ENCODE peak calls at places on chromosomes 13 and 19, in nine cellular contexts. R is pancreas, U is choroid plexus epithelial cell, K is body of pancreas, I is thoracic aorta, E is HFF-Myc, Q is endothelial cell of umbilical vein, P is neural crest cell, L is uterus. C is an unnamed sample.

GRCh38 chr13:99886706-99887105 is 84.9 kb downstream of the ZIC5 start:
- DNase-seq in R (no peak), U (no peak), K (no peak), I (no peak), E (no peak), Q (no peak), P (no peak), L (no peak), C (no peak)

GRCh38 chr13:20843177-20843576 is 59.4 kb downstream of the XPO4 start:
- DNase-seq in R (no peak), U (peak), K (no peak), I (no peak), E (no peak), Q (peak), P (no peak), L (no peak), C (no peak)

GRCh38 chr19:55550321-55550650 is 4.9 kb upstream of the SBK3 start:
- DNase-seq in R (no peak), U (peak), K (no peak), I (no peak), E (no peak), Q (no peak), P (no peak), L (no peak), C (peak)

GRCh38 chr13:75666646-75667351 is 30.7 kb downstream of the LMO7 start:
- DNase-seq in R (no peak), U (peak), K (no peak), I (no peak), E (no peak), Q (no peak), P (no peak), L (no peak), C (peak)

GRCh38 chr19:2123682-2124387 is 27.1 kb downstream of the IZUMO4 start:
- DNase-seq in R (peak), U (peak), K (no peak), I (no peak), E (no peak), Q (no peak), P (peak), L (no peak), C (no peak)

GRCh38 chr19:47719047-47719885 is 6.0 kb downstream of the EHD2 start:
- DNase-seq in R (peak), U (peak), K (peak), I (peak), E (peak), Q (peak), P (no peak), L (peak), C (peak)

GRCh38 chr19:3270908-3271307 is 46.4 kb downstream of the CELF5 start:
- DNase-seq in R (no peak), U (peak), K (no peak), I (no peak), E (peak), Q (no peak), P (peak), L (no peak), C (peak)

GRCh38 chr19:32566246-32566830 is 14.7 kb upstream of the PDCD5 start:
- DNase-seq in R (no peak), U (peak), K (no peak), I (no peak), E (no peak), Q (no peak), P (no peak), L (no peak), C (peak)

GRCh38 chr13:45194081-45194939 is 6.5 kb downstream of the KCTD4 start:
- DNase-seq in R (no peak), U (peak), K (peak), I (no peak), E (no peak), Q (no peak), P (no peak), L (no peak), C (no peak)

DNA sequence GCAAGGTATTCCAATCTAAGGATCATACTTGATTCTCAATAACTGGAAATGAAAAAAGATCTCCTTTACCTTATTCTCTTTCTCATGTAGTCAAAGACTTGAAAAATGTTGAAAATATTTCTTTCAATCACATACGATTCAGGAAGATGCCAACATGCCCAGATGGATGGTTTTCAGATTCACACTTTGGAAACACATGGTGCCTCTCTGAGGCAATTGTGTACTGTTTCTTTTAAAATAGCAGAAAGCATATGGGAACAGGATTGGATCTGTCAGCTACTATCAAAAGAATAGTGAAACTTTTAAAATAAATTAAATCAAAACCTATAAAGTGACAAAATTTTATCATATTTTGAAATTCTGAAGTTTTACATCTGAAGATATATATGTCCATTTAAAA is 222.4 kb downstream of the SPRY2 start:
- DNase-seq in R (no peak), U (no peak), K (no peak), I (no peak), E (no peak), Q (no peak), P (no peak), L (no peak), C (no peak)
- TF ChIP-seq CTCF in R (no peak), U (no peak), K (no peak), I (no peak), E (no peak), Q (no peak), P (no peak), L (no peak), C (no peak)

GRCh38 chr13:110129539-110130186 is 177.3 kb downstream of the COL4A1 start:
- DNase-seq in R (no peak), U (no peak), K (no peak), I (no peak), E (no peak), Q (no peak), P (no peak), L (no peak), C (no peak)
- TF ChIP-seq CTCF in R (no peak), U (no peak), K (no peak), I (no peak), E (no peak), Q (no peak), P (no peak), L (no peak), C (no peak)

DNA sequence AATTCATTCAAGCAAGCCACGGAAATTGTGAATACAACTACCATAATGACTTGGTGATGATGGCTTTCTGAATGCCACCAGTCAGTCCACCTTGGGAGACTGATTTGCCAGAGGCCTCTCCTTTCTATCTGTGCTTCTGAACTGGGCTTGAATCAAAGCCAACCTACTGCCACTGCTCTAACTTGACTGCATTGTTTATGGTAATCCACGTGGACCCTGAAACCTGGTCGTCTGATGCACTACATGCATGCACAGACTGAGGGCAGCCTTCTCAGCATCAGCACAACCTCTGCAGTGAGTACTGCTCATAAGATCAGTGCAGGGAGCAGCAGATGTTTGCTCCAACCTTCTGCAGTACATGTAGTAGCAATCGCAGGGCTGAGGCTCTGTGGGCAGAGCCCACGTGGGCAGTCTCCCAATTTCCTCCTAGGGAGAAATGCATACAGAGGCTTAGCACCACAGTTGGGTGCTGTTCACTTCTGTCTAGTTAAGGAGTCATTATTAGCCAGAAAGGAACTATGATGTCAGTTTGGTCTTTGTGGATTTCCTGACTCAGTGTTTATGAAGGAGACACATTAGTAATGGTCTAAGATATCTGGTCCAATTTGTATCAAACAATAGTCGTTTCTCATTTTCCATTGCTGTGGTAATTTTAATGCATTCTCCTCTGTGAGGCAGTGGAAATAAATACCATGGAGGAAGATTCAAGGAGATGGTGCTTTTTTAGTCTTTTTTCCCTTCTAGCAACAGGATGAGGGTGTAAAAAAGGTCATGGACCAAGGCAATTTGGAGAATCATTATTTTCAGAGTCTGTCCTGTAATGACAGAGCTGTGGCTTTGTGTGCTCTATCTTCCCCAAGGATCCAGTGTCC is 82.5 kb downstream of the AKAP11 start:
- DNase-seq in R (no peak), U (peak), K (no peak), I (no peak), E (no peak), Q (peak), P (no peak), L (no peak), C (peak)
- TF ChIP-seq CTCF in R (no peak), U (peak), K (no peak), I (no peak), E (no peak), Q (no peak), P (no peak), L (no peak), C (no peak)

GRCh38 chr19:16628183-16628983 is at the start of gene MED26:
- DNase-seq in R (peak), U (peak), K (peak), I (peak), E (peak), Q (peak), P (peak), L (peak), C (peak)
- TF ChIP-seq CTCF in R (no peak), U (no peak), K (no peak), I (no peak), E (no peak), Q (peak), P (no peak), L (peak), C (peak)

DNA sequence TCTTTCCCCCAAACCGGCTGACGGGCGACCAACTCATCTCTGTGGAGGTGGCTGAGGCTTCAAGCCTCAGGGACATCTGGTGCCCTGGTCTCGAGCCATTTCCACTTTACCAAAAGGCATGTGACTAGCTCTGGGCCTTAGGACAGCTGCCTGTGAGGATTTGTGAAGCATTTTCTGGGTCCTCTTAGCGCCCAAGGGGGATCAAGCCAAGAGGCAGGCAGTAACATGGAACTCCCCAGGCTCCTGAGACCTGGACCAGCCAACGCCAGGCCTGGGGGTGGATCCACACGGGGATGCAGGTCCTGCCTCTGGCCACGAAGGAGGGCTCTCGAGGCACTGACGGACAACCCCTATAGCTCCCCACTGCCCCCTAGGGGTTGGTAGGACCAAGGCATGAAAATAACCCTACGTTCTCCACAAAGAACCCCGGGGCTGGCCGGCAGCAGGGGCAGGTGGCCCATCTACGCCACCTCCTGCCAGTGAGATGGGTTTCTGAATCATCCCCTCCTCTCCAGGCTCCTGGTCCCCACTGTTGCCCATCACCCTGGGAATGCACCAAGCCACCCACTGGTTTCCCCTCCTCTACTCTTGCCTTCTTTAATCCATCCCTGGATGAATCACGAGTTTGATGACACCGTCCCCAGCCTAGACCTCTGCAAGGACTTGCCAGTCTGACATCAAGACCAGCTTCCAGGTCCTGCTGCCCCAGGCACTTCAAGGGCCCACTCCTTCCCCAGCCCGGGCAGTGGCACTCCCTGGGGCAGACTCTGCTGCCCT is 7.0 kb upstream of the MYDGF start:
- DNase-seq in R (no peak), U (peak), K (peak), I (no peak), E (peak), Q (peak), P (peak), L (no peak), C (no peak)
- TF ChIP-seq CTCF in R (no peak), U (peak), K (peak), I (peak), E (peak), Q (peak), P (peak), L (no peak), C (peak)

DNA sequence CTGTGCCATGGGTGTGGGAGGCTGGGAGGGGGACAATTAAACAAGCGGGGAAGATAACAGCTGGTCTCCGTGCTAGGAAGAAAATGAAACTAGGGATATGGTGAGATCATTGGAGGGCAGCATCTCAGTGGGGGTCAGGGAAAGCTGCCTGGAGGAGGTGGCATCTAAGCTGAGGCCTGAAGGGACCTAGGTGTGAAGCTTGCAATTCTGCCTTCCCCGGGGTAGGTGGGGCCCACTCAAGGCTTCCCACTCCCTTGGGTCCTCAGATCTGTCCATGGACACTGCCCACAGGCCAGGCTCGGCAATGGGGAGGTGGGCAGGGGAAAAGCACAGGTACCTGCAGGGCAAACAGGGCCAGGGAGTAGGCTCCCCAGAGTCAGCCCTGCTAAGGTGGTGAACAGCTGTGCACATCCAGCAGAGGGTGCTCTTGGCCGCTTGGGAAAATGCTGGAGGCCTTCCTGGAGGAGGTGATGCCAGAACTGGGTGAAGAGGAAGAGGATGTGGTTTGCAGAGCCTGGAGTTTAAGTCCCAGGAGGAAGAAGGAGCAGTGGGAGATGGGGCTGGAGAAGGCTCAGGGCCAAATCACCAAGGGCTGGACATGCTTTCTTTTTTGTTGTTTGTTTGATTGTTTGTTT is 25.7 kb upstream of the CCNE1 start:
- DNase-seq in R (no peak), U (no peak), K (no peak), I (no peak), E (no peak), Q (no peak), P (no peak), L (no peak), C (no peak)
- TF ChIP-seq CTCF in R (no peak), U (peak), K (no peak), I (no peak), E (peak), Q (no peak), P (peak), L (no peak), C (peak)

GRCh38 chr19:36646746-36647145 is 19.9 kb downstream of the ZNF461 start:
- DNase-seq in R (no peak), U (no peak), K (no peak), I (no peak), E (no peak), Q (no peak), P (no peak), L (no peak), C (no peak)
- TF ChIP-seq CTCF in R (no peak), U (no peak), K (no peak), I (no peak), E (no peak), Q (no peak), P (no peak), L (no peak), C (no peak)

GRCh38 chr13:71977028-71977427 is 110.0 kb upstream of the DACH1 start:
- DNase-seq in R (no peak), U (no peak), K (no peak), I (no peak), E (no peak), Q (no peak), P (no peak), L (no peak), C (no peak)

GRCh38 chr13:71979616-71980015 is 112.6 kb upstream of the DACH1 start:
- DNase-seq in R (no peak), U (peak), K (no peak), I (no peak), E (no peak), Q (peak), P (no peak), L (no peak), C (no peak)
- TF ChIP-seq CTCF in R (no peak), U (peak), K (no peak), I (no peak), E (no peak), Q (peak), P (peak), L (no peak), C (no peak)

GRCh38 chr19:5224480-5224879 is 116.1 kb downstream of the PTPRS start:
- DNase-seq in R (no peak), U (no peak), K (no peak), I (no peak), E (no peak), Q (no peak), P (no peak), L (no peak), C (no peak)
- TF ChIP-seq CTCF in R (no peak), U (no peak), K (no peak), I (no peak), E (no peak), Q (no peak), P (no peak), L (no peak), C (no peak)

C was measured in HFFc6.